ENCODE peak calls at places on chromosome 22, in nine cellular contexts. E is progenitor cell of endocrine pancreas, O is BJ, V is endothelial cell, T is adrenal gland, J is body of pancreas, D is endodermal cell, X is lung, F is prostate gland. R is an unnamed sample.

GRCh38 chr22:33869946-33870345 is 50.3 kb downstream of the LARGE1 start:
- DNase-seq in E (no peak), O (no peak), V (no peak), T (no peak), J (no peak), D (no peak), X (no peak), F (no peak), R (no peak)

GRCh38 chr22:31839986-31840385 is 86.2 kb downstream of the DEPDC5 start:
- DNase-seq in E (no peak), O (no peak), V (no peak), T (no peak), J (no peak), D (no peak), X (no peak), F (no peak), R (no peak)

GRCh38 chr22:17891427-17892167 is 117.3 kb upstream of the BID start:
- DNase-seq in E (no peak), O (no peak), V (peak; percentile 36), T (no peak), J (peak; percentile 39), D (peak; percentile 82), X (no peak), F (peak; percentile 70), R (no peak)

GRCh38 chr22:30575859-30576258 is 1.4 kb upstream of the GAL3ST1 start:
- DNase-seq in E (no peak), O (no peak), V (no peak), T (no peak), J (peak; percentile 63), D (no peak), X (no peak), F (no peak), R (no peak)

GRCh38 chr22:25953919-25954318 is 211.9 kb downstream of the MYO18B start:
- DNase-seq in E (peak; percentile 19), O (no peak), V (no peak), T (no peak), J (no peak), D (no peak), X (no peak), F (no peak), R (no peak)

GRCh38 chr22:43320943-43321900 is 21.9 kb downstream of the SCUBE1 start:
- DNase-seq in E (no peak), O (no peak), V (no peak), T (no peak), J (no peak), D (no peak), X (no peak), F (no peak), R (no peak)

GRCh38 chr22:32355760-32356159 is 1.9 kb upstream of the RFPL3 start:
- DNase-seq in E (no peak), O (no peak), V (no peak), T (no peak), J (no peak), D (peak; percentile 70), X (no peak), F (no peak), R (peak; percentile 46)

GRCh38 chr22:41092847-41093371 is 517 bp downstream of the EP300 start:
- DNase-seq in E (no peak), O (no peak), V (no peak), T (peak; percentile 31), J (peak; percentile 46), D (peak; percentile 65), X (peak; percentile 38), F (peak; percentile 23), R (no peak)

GRCh38 chr22:46445771-46446485 is 91.5 kb downstream of the CELSR1 start:
- DNase-seq in E (no peak), O (no peak), V (no peak), T (no peak), J (no peak), D (peak; percentile 48), X (no peak), F (no peak), R (no peak)

GRCh38 chr22:46446799-46447198 is 90.6 kb downstream of the CELSR1 start:
- DNase-seq in E (no peak), O (no peak), V (no peak), T (no peak), J (no peak), D (no peak), X (no peak), F (no peak), R (no peak)

GRCh38 chr22:46442217-46442853 is 95.1 kb downstream of the CELSR1 start:
- DNase-seq in E (no peak), O (no peak), V (no peak), T (no peak), J (no peak), D (peak; percentile 29), X (no peak), F (no peak), R (no peak)

GRCh38 chr22:46443850-46444389 is 93.5 kb downstream of the CELSR1 start:
- DNase-seq in E (no peak), O (no peak), V (no peak), T (no peak), J (no peak), D (peak; percentile 55), X (peak; percentile 65), F (peak; percentile 42), R (no peak)

DNA sequence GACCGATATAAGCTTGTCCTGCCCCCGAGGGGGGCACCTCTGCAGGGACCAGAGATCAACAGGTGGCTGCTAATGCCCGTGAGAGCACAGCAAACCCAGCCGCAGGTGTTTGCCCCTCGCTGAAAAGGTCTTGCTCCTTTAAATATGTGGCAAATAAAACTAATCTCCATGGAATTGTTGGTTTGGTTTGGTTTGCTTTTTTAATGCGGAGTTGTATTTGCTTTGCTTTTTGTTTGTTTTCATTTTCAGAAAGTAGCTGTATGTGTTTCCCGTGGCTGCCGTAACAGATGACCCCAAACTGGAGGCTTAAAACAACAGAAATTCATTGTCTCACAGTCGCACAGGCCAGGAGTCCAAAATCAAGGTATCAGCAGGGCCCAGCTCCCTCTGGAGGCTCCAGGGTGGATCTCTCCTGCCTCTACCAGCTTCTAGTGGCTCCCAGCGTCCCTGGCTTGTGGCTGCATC is 93.0 kb downstream of the CELSR1 start:
- DNase-seq in E (no peak), O (no peak), V (no peak), T (no peak), J (no peak), D (peak; percentile 71), X (no peak), F (no peak), R (no peak)
- TF ChIP-seq CTCF in E (no peak), O (peak; percentile 10), V (no peak), T (no peak), J (no peak), D (peak; percentile 60), X (no peak), F (no peak), R (no peak)

GRCh38 chr22:45683680-45684079 is 12.0 kb downstream of the ATXN10 start:
- DNase-seq in E (no peak), O (no peak), V (no peak), T (no peak), J (no peak), D (no peak), X (no peak), F (no peak), R (no peak)

GRCh38 chr22:45682069-45682468 is 10.4 kb downstream of the ATXN10 start:
- DNase-seq in E (no peak), O (no peak), V (no peak), T (no peak), J (no peak), D (no peak), X (no peak), F (no peak), R (no peak)

GRCh38 chr22:45683248-45683647 is 11.6 kb downstream of the ATXN10 start:
- DNase-seq in E (no peak), O (no peak), V (no peak), T (peak; percentile 26), J (peak; percentile 28), D (no peak), X (no peak), F (no peak), R (no peak)

GRCh38 chr22:45678961-45679912 is 7.6 kb downstream of the ATXN10 start:
- DNase-seq in E (no peak), O (peak; percentile 62), V (no peak), T (no peak), J (no peak), D (no peak), X (no peak), F (no peak), R (no peak)

GRCh38 chr22:45680932-45681700 is 9.5 kb downstream of the ATXN10 start:
- DNase-seq in E (no peak), O (no peak), V (no peak), T (no peak), J (no peak), D (no peak), X (no peak), F (no peak), R (peak; percentile 34)
- TF ChIP-seq CTCF in E (no peak), O (no peak), V (no peak), T (no peak), J (no peak), D (no peak), X (no peak), F (no peak), R (no peak)

GRCh38 chr22:39731481-39731880 is 160.9 kb downstream of the CACNA1I start:
- DNase-seq in E (no peak), O (no peak), V (no peak), T (no peak), J (no peak), D (no peak), X (no peak), F (no peak), R (no peak)

GRCh38 chr22:39727541-39727940 is 157.0 kb downstream of the CACNA1I start:
- DNase-seq in E (no peak), O (no peak), V (no peak), T (no peak), J (no peak), D (peak; percentile 47), X (no peak), F (no peak), R (peak; percentile 52)

GRCh38 chr22:39731881-39732555 is 161.5 kb downstream of the CACNA1I start:
- DNase-seq in E (no peak), O (no peak), V (no peak), T (no peak), J (no peak), D (peak; percentile 70), X (no peak), F (no peak), R (no peak)

GRCh38 chr22:39728236-39728860 is 157.8 kb downstream of the CACNA1I start:
- DNase-seq in E (no peak), O (no peak), V (no peak), T (no peak), J (no peak), D (no peak), X (no peak), F (no peak), R (no peak)

DNA sequence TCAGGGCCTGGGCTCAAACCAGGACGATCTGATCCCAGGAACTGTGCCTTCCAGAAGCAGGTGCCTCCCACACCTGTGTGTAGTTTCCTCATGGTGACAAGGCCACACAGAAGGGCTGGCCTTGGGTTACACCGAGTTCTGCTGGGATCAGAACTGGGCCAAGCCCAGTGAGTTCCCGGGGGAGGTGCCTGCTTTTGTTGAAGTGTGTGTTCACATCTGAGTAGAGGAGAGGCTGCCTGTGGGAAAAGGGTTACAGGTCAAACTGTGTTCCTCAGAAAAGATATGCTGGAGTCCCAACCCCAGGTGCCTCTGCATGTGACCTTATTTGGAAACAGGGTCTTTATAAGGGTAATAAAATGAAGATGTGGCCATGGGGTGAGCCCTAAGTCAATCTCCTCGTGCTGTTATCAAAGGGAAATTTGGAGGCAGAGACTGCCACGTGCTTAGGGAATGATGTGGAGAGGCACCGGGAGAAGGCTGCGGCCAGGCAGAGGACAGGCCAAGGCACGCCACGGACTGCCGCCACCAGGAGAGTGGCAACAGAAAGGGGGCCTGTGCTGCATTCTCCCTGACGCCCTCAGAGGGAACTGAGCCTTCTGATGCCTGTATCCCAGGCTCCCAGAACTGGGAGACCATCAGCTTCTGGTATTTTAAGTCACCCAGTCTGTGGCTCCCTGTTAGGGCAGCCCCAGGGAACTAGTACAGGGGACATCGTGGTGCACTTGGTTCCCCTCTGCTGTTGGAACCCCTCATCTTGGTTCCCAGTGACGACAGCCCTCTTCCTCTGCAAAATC is 158.8 kb downstream of the CACNA1I start:
- DNase-seq in E (no peak), O (no peak), V (no peak), T (no peak), J (no peak), D (peak; percentile 37), X (no peak), F (no peak), R (no peak)
- TF ChIP-seq CTCF in E (no peak), O (no peak), V (no peak), T (no peak), J (no peak), D (no peak), X (no peak), F (no peak), R (no peak)

GRCh38 chr22:29126670-29127069 is 53.8 kb downstream of the KREMEN1 start:
- DNase-seq in E (no peak), O (no peak), V (no peak), T (no peak), J (no peak), D (no peak), X (no peak), F (no peak), R (no peak)

GRCh38 chr22:29128891-29129643 is 56.2 kb downstream of the KREMEN1 start:
- DNase-seq in E (no peak), O (no peak), V (no peak), T (no peak), J (no peak), D (no peak), X (no peak), F (no peak), R (no peak)

GRCh38 chr22:29130490-29130889 is 57.7 kb downstream of the KREMEN1 start:
- DNase-seq in E (no peak), O (no peak), V (no peak), T (no peak), J (no peak), D (no peak), X (no peak), F (no peak), R (no peak)

GRCh38 chr22:29133603-29134133 is 60.8 kb downstream of the KREMEN1 start:
- DNase-seq in E (no peak), O (no peak), V (no peak), T (no peak), J (no peak), D (no peak), X (no peak), F (no peak), R (no peak)

GRCh38 chr22:29129644-29130201 is 56.9 kb downstream of the KREMEN1 start:
- DNase-seq in E (no peak), O (no peak), V (no peak), T (no peak), J (no peak), D (no peak), X (no peak), F (no peak), R (no peak)
- TF ChIP-seq CTCF in E (no peak), O (no peak), V (no peak), T (no peak), J (no peak), D (no peak), X (no peak), F (no peak), R (no peak)